ENCODE peak calls at places on chromosomes 7 and 10, in seven cellular contexts. One of them, this sample, is unnamed.
A peak's percentile ranks its signal among the peaks of the same experiment; 100 is the strongest.

GRCh38 chr7:134016223-134016941 is 110.8 kb upstream of the LRGUK start:
- DNase-seq in upper lobe of right lung: no peak
- DNase-seq in nephron progenitor cell: peak; percentile 52
- DNase-seq in GM06990: no peak
- DNase-seq in brain microvascular endothelial cell: peak; percentile 21
- DNase-seq in natural killer cell: no peak
- DNase-seq in chondrocyte: no peak
- DNase-seq in this sample: peak; percentile 15

GRCh38 chr10:11345224-11346054 is 266.0 kb downstream of the USP6NL start:
- DNase-seq in upper lobe of right lung: peak; percentile 68
- DNase-seq in GM06990: no peak
- DNase-seq in nephron progenitor cell: no peak
- DNase-seq in natural killer cell: no peak
- DNase-seq in brain microvascular endothelial cell: no peak
- DNase-seq in chondrocyte: no peak
- DNase-seq in this sample: no peak

GRCh38 chr10:12833451-12833850 is 168.1 kb downstream of the CCDC3 start:
- DNase-seq in natural killer cell: no peak
- DNase-seq in chondrocyte: no peak
- DNase-seq in nephron progenitor cell: no peak
- DNase-seq in brain microvascular endothelial cell: no peak
- DNase-seq in upper lobe of right lung: no peak
- DNase-seq in GM06990: no peak
- DNase-seq in this sample: no peak

GRCh38 chr7:35726654-35727053 is 31.7 kb upstream of the HERPUD2 start:
- DNase-seq in brain microvascular endothelial cell: no peak
- DNase-seq in natural killer cell: no peak
- DNase-seq in nephron progenitor cell: no peak
- DNase-seq in GM06990: peak; percentile 67
- DNase-seq in upper lobe of right lung: no peak
- DNase-seq in chondrocyte: no peak
- DNase-seq in this sample: no peak

GRCh38 chr7:98056580-98056979 is 50.1 kb upstream of the LMTK2 start:
- DNase-seq in upper lobe of right lung: no peak
- DNase-seq in GM06990: no peak
- DNase-seq in chondrocyte: no peak
- DNase-seq in nephron progenitor cell: no peak
- DNase-seq in natural killer cell: no peak
- DNase-seq in brain microvascular endothelial cell: no peak
- DNase-seq in this sample: no peak

GRCh38 chr10:11164806-11165590 is 147.3 kb downstream of the CELF2 start:
- DNase-seq in brain microvascular endothelial cell: peak; percentile 76
- DNase-seq in natural killer cell: peak; percentile 65
- DNase-seq in upper lobe of right lung: peak; percentile 78
- DNase-seq in nephron progenitor cell: peak; percentile 45
- DNase-seq in chondrocyte: no peak
- DNase-seq in GM06990: peak; percentile 80
- DNase-seq in this sample: peak; percentile 68

GRCh38 chr7:55133630-55134392 is 115.0 kb downstream of the EGFR start:
- DNase-seq in upper lobe of right lung: peak; percentile 65
- DNase-seq in brain microvascular endothelial cell: peak; percentile 99
- DNase-seq in natural killer cell: no peak
- DNase-seq in chondrocyte: no peak
- DNase-seq in nephron progenitor cell: no peak
- DNase-seq in GM06990: no peak
- DNase-seq in this sample: no peak

GRCh38 chr7:150948791-150949251 is 29.3 kb downstream of the KCNH2 start:
- DNase-seq in upper lobe of right lung: peak; percentile 61
- DNase-seq in natural killer cell: no peak
- DNase-seq in nephron progenitor cell: no peak
- DNase-seq in brain microvascular endothelial cell: no peak
- DNase-seq in chondrocyte: peak; percentile 83
- DNase-seq in GM06990: no peak
- DNase-seq in this sample: no peak

GRCh38 chr7:23396222-23396621 is 74.1 kb downstream of the IGF2BP3 start:
- DNase-seq in chondrocyte: no peak
- DNase-seq in natural killer cell: no peak
- DNase-seq in brain microvascular endothelial cell: peak; percentile 81
- DNase-seq in GM06990: no peak
- DNase-seq in upper lobe of right lung: no peak
- DNase-seq in nephron progenitor cell: no peak
- DNase-seq in this sample: no peak

GRCh38 chr7:151623766-151624165 is 104.1 kb upstream of the RHEB start:
- DNase-seq in natural killer cell: no peak
- DNase-seq in GM06990: no peak
- DNase-seq in nephron progenitor cell: no peak
- DNase-seq in upper lobe of right lung: no peak
- DNase-seq in brain microvascular endothelial cell: peak; percentile 43
- DNase-seq in chondrocyte: no peak
- DNase-seq in this sample: no peak

GRCh38 chr7:1593091-1593866 is 23.4 kb upstream of the PSMG3 start:
- DNase-seq in natural killer cell: no peak
- DNase-seq in nephron progenitor cell: no peak
- DNase-seq in upper lobe of right lung: no peak
- DNase-seq in brain microvascular endothelial cell: no peak
- DNase-seq in chondrocyte: no peak
- DNase-seq in GM06990: no peak
- DNase-seq in this sample: no peak

GRCh38 chr7:151408839-151409554 is 841 bp downstream of the WDR86 start:
- DNase-seq in chondrocyte: peak; percentile 55
- DNase-seq in nephron progenitor cell: peak; percentile 57
- DNase-seq in GM06990: no peak
- DNase-seq in brain microvascular endothelial cell: no peak
- DNase-seq in natural killer cell: peak; percentile 58
- DNase-seq in upper lobe of right lung: peak; percentile 63
- DNase-seq in this sample: no peak

GRCh38 chr10:114911801-114912479 is 26.1 kb upstream of the TRUB1 start:
- DNase-seq in upper lobe of right lung: no peak
- DNase-seq in chondrocyte: no peak
- DNase-seq in nephron progenitor cell: no peak
- DNase-seq in brain microvascular endothelial cell: no peak
- DNase-seq in GM06990: no peak
- DNase-seq in natural killer cell: no peak
- DNase-seq in this sample: no peak

GRCh38 chr7:148611692-148612091 is 21.1 kb downstream of the C7orf33 start:
- DNase-seq in brain microvascular endothelial cell: no peak
- DNase-seq in GM06990: no peak
- DNase-seq in chondrocyte: no peak
- DNase-seq in upper lobe of right lung: no peak
- DNase-seq in natural killer cell: no peak
- DNase-seq in nephron progenitor cell: no peak
- DNase-seq in this sample: no peak
- TF ChIP-seq CTCF in brain microvascular endothelial cell: no peak
- TF ChIP-seq CTCF in GM06990: peak; percentile 42
- TF ChIP-seq CTCF in chondrocyte: no peak
- TF ChIP-seq CTCF in upper lobe of right lung: no peak
- TF ChIP-seq CTCF in natural killer cell: no peak
- TF ChIP-seq CTCF in nephron progenitor cell: no peak
- TF ChIP-seq CTCF in this sample: no peak

GRCh38 chr10:16809074-16809718 is 8.0 kb downstream of the RSU1 start:
- DNase-seq in nephron progenitor cell: peak; percentile 46
- DNase-seq in natural killer cell: no peak
- DNase-seq in GM06990: no peak
- DNase-seq in upper lobe of right lung: no peak
- DNase-seq in brain microvascular endothelial cell: peak; percentile 66
- DNase-seq in chondrocyte: no peak
- DNase-seq in this sample: peak; percentile 72
- TF ChIP-seq CTCF in nephron progenitor cell: peak; percentile 48
- TF ChIP-seq CTCF in natural killer cell: peak; percentile 45
- TF ChIP-seq CTCF in GM06990: peak; percentile 72
- TF ChIP-seq CTCF in upper lobe of right lung: peak; percentile 58
- TF ChIP-seq CTCF in brain microvascular endothelial cell: peak; percentile 81
- TF ChIP-seq CTCF in chondrocyte: peak; percentile 76
- TF ChIP-seq CTCF in this sample: peak; percentile 51

GRCh38 chr10:22420787-22421517 is 75.7 kb downstream of the SPAG6 start:
- DNase-seq in upper lobe of right lung: no peak
- DNase-seq in nephron progenitor cell: no peak
- DNase-seq in GM06990: no peak
- DNase-seq in brain microvascular endothelial cell: no peak
- DNase-seq in natural killer cell: no peak
- DNase-seq in chondrocyte: no peak
- DNase-seq in this sample: peak; percentile 44
- TF ChIP-seq CTCF in upper lobe of right lung: peak; percentile 28
- TF ChIP-seq CTCF in nephron progenitor cell: no peak
- TF ChIP-seq CTCF in GM06990: peak; percentile 14
- TF ChIP-seq CTCF in brain microvascular endothelial cell: peak; percentile 26
- TF ChIP-seq CTCF in natural killer cell: peak; percentile 36
- TF ChIP-seq CTCF in chondrocyte: peak; percentile 79
- TF ChIP-seq CTCF in this sample: no peak

DNA sequence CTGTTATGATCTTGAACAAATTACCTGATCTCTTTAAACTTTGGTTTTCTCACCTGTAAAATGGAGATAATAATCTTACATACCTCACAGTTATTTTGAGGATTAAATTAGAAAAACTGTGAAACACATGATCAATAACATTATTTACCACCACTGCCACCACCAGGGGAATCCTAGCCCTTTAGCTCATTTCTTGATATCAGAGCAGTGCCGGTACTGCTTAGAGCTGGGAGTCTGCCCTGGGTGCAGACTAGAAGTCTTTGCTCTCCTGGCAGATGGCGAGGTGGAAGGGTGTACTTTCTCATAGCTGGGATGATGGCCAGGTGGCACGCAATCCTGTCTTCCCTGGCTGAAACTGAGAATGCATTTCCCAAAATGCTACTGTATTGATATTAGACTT is 12.7 kb upstream of the EFCAB10 start:
- DNase-seq in natural killer cell: no peak
- DNase-seq in brain microvascular endothelial cell: no peak
- DNase-seq in upper lobe of right lung: no peak
- DNase-seq in GM06990: no peak
- DNase-seq in chondrocyte: no peak
- DNase-seq in nephron progenitor cell: no peak
- DNase-seq in this sample: no peak
- TF ChIP-seq CTCF in natural killer cell: no peak
- TF ChIP-seq CTCF in brain microvascular endothelial cell: no peak
- TF ChIP-seq CTCF in upper lobe of right lung: no peak
- TF ChIP-seq CTCF in GM06990: no peak
- TF ChIP-seq CTCF in chondrocyte: peak; percentile 28
- TF ChIP-seq CTCF in nephron progenitor cell: no peak
- TF ChIP-seq CTCF in this sample: no peak

DNA sequence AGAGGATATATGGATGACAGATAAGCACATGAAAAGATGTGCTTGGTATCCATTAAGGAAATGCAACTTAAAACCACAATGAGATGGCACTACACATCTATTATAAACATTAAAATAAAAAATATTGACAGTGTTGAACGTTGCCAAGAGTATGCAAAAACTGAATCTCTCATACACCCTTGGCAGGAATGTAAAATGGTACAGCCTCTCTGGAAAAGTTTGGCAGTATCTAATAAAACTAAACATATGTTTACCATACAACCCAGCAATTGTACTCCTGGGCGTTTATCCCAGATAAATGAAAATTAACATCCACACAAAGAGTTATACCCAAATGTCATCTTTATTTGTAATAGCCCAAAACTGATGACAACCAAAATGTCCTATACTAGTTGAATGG is 5.4 kb downstream of the CEP41 start:
- DNase-seq in upper lobe of right lung: no peak
- DNase-seq in natural killer cell: no peak
- DNase-seq in GM06990: no peak
- DNase-seq in chondrocyte: no peak
- DNase-seq in nephron progenitor cell: no peak
- DNase-seq in brain microvascular endothelial cell: no peak
- DNase-seq in this sample: no peak
- TF ChIP-seq CTCF in upper lobe of right lung: no peak
- TF ChIP-seq CTCF in natural killer cell: no peak
- TF ChIP-seq CTCF in GM06990: no peak
- TF ChIP-seq CTCF in chondrocyte: no peak
- TF ChIP-seq CTCF in nephron progenitor cell: no peak
- TF ChIP-seq CTCF in brain microvascular endothelial cell: no peak
- TF ChIP-seq CTCF in this sample: no peak

GRCh38 chr7:105794741-105795729 is 81.4 kb downstream of the ATXN7L1 start:
- DNase-seq in upper lobe of right lung: no peak
- DNase-seq in brain microvascular endothelial cell: no peak
- DNase-seq in natural killer cell: no peak
- DNase-seq in nephron progenitor cell: no peak
- DNase-seq in chondrocyte: no peak
- DNase-seq in GM06990: no peak
- DNase-seq in this sample: no peak

GRCh38 chr7:105796365-105796764 is 80.0 kb downstream of the ATXN7L1 start:
- DNase-seq in natural killer cell: no peak
- DNase-seq in brain microvascular endothelial cell: peak; percentile 35
- DNase-seq in upper lobe of right lung: no peak
- DNase-seq in GM06990: no peak
- DNase-seq in nephron progenitor cell: no peak
- DNase-seq in chondrocyte: no peak
- DNase-seq in this sample: no peak

GRCh38 chr7:105799006-105799405 is 77.4 kb downstream of the ATXN7L1 start:
- DNase-seq in brain microvascular endothelial cell: no peak
- DNase-seq in GM06990: no peak
- DNase-seq in chondrocyte: no peak
- DNase-seq in upper lobe of right lung: no peak
- DNase-seq in natural killer cell: no peak
- DNase-seq in nephron progenitor cell: no peak
- DNase-seq in this sample: no peak

GRCh38 chr7:105799677-105800076 is 76.7 kb downstream of the ATXN7L1 start:
- DNase-seq in brain microvascular endothelial cell: no peak
- DNase-seq in GM06990: no peak
- DNase-seq in nephron progenitor cell: no peak
- DNase-seq in natural killer cell: no peak
- DNase-seq in chondrocyte: no peak
- DNase-seq in upper lobe of right lung: no peak
- DNase-seq in this sample: no peak

DNA sequence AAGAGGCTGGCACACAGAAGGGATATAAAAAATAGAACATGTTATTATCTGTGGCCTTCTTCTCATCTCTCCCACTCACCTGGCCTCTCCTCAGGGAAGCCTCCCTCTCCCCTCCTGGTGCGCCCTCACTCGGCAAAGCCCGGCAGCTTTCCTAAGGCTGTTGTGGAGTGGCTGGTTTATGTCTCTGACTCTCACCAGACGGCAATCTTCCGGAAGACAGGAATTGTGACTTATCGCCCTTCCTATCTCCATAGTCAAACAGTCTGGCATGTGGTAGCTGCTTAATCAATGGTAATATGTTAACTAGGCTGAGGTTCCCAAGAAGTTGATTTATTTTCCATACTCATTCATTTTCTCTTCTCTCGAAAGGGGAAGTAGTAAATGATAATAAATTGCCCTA is 78.7 kb downstream of the ATXN7L1 start:
- DNase-seq in GM06990: no peak
- DNase-seq in nephron progenitor cell: no peak
- DNase-seq in upper lobe of right lung: no peak
- DNase-seq in brain microvascular endothelial cell: no peak
- DNase-seq in chondrocyte: no peak
- DNase-seq in natural killer cell: no peak
- DNase-seq in this sample: no peak
- TF ChIP-seq CTCF in GM06990: no peak
- TF ChIP-seq CTCF in nephron progenitor cell: no peak
- TF ChIP-seq CTCF in upper lobe of right lung: no peak
- TF ChIP-seq CTCF in brain microvascular endothelial cell: no peak
- TF ChIP-seq CTCF in chondrocyte: no peak
- TF ChIP-seq CTCF in natural killer cell: no peak
- TF ChIP-seq CTCF in this sample: no peak